ENCODE peak calls at places on chromosomes 7 and 10, in seven cellular contexts. One of them, this sample, is unnamed.

GRCh38 chr10:76723781-76724336 is 913.7 kb downstream of the KCNMA1 start:
- DNase-seq in GM20000: no peak
- DNase-seq in CMK: no peak
- DNase-seq in T-helper 1 cell: no peak
- DNase-seq in GDM1: no peak
- DNase-seq in cardiac muscle cell: no peak
- DNase-seq in COR-L47: peak
- DNase-seq in this sample: no peak

GRCh38 chr10:110530131-110530831 is 32.6 kb downstream of the DUSP5 start:
- DNase-seq in GM20000: no peak
- DNase-seq in CMK: no peak
- DNase-seq in T-helper 1 cell: no peak
- DNase-seq in GDM1: no peak
- DNase-seq in cardiac muscle cell: peak
- DNase-seq in COR-L47: no peak
- DNase-seq in this sample: no peak

GRCh38 chr10:77188511-77188910 is 449.1 kb downstream of the KCNMA1 start:
- DNase-seq in GM20000: no peak
- DNase-seq in CMK: no peak
- DNase-seq in T-helper 1 cell: no peak
- DNase-seq in GDM1: no peak
- DNase-seq in cardiac muscle cell: no peak
- DNase-seq in COR-L47: no peak
- DNase-seq in this sample: no peak

GRCh38 chr7:75596727-75597614 is 104.9 kb downstream of the SPDYE5 start:
- DNase-seq in GM20000: peak
- DNase-seq in CMK: no peak
- DNase-seq in T-helper 1 cell: no peak
- DNase-seq in GDM1: no peak
- DNase-seq in cardiac muscle cell: no peak
- DNase-seq in COR-L47: no peak
- DNase-seq in this sample: peak

GRCh38 chr7:4661871-4662270 is 20.2 kb upstream of the FOXK1 start:
- DNase-seq in GM20000: no peak
- DNase-seq in CMK: no peak
- DNase-seq in T-helper 1 cell: no peak
- DNase-seq in GDM1: no peak
- DNase-seq in cardiac muscle cell: peak
- DNase-seq in COR-L47: no peak
- DNase-seq in this sample: no peak

GRCh38 chr10:660980-661890 is 28.2 kb downstream of the DIP2C start:
- DNase-seq in GM20000: no peak
- DNase-seq in CMK: no peak
- DNase-seq in T-helper 1 cell: no peak
- DNase-seq in GDM1: no peak
- DNase-seq in cardiac muscle cell: no peak
- DNase-seq in COR-L47: no peak
- DNase-seq in this sample: no peak

GRCh38 chr10:103969436-103969835 is 2.5 kb downstream of the SLK start:
- DNase-seq in GM20000: no peak
- DNase-seq in CMK: no peak
- DNase-seq in T-helper 1 cell: no peak
- DNase-seq in GDM1: no peak
- DNase-seq in cardiac muscle cell: no peak
- DNase-seq in COR-L47: no peak
- DNase-seq in this sample: no peak

GRCh38 chr7:11579141-11579540 is 252.9 kb downstream of the THSD7A start:
- DNase-seq in GM20000: no peak
- DNase-seq in CMK: no peak
- DNase-seq in T-helper 1 cell: no peak
- DNase-seq in GDM1: no peak
- DNase-seq in cardiac muscle cell: peak
- DNase-seq in COR-L47: no peak
- DNase-seq in this sample: no peak

GRCh38 chr7:48182736-48183369 is 11.6 kb downstream of the ABCA13 start:
- DNase-seq in GM20000: no peak
- DNase-seq in CMK: no peak
- DNase-seq in T-helper 1 cell: no peak
- DNase-seq in GDM1: no peak
- DNase-seq in cardiac muscle cell: no peak
- DNase-seq in COR-L47: no peak
- DNase-seq in this sample: no peak

GRCh38 chr7:121447939-121448338 is 51.8 kb upstream of the FAM3C start:
- DNase-seq in GM20000: no peak
- DNase-seq in CMK: no peak
- DNase-seq in T-helper 1 cell: no peak
- DNase-seq in GDM1: no peak
- DNase-seq in cardiac muscle cell: no peak
- DNase-seq in COR-L47: peak
- DNase-seq in this sample: no peak

GRCh38 chr7:42522227-42522991 is 285.4 kb upstream of the GLI3 start:
- DNase-seq in GM20000: no peak
- DNase-seq in CMK: no peak
- DNase-seq in T-helper 1 cell: no peak
- DNase-seq in GDM1: no peak
- DNase-seq in cardiac muscle cell: peak
- DNase-seq in COR-L47: no peak
- DNase-seq in this sample: no peak

GRCh38 chr10:117684211-117684610 is 141.7 kb downstream of the EMX2 start:
- DNase-seq in GM20000: no peak
- DNase-seq in CMK: no peak
- DNase-seq in T-helper 1 cell: no peak
- DNase-seq in GDM1: no peak
- DNase-seq in cardiac muscle cell: no peak
- DNase-seq in COR-L47: no peak
- DNase-seq in this sample: no peak

GRCh38 chr7:141866974-141867373 is 25.7 kb upstream of the PRSS37 start:
- DNase-seq in GM20000: no peak
- DNase-seq in CMK: no peak
- DNase-seq in T-helper 1 cell: no peak
- DNase-seq in GDM1: no peak
- DNase-seq in cardiac muscle cell: no peak
- DNase-seq in COR-L47: no peak
- DNase-seq in this sample: no peak

GRCh38 chr10:89887830-89888229 is 186.4 kb downstream of the KIF20B start:
- DNase-seq in GM20000: peak
- DNase-seq in CMK: no peak
- DNase-seq in T-helper 1 cell: no peak
- DNase-seq in GDM1: no peak
- DNase-seq in cardiac muscle cell: peak
- DNase-seq in COR-L47: no peak
- DNase-seq in this sample: no peak

GRCh38 chr7:108326938-108327337 is 129.3 kb downstream of the NRCAM start:
- DNase-seq in GM20000: no peak
- DNase-seq in CMK: no peak
- DNase-seq in T-helper 1 cell: no peak
- DNase-seq in GDM1: no peak
- DNase-seq in cardiac muscle cell: no peak
- DNase-seq in COR-L47: no peak
- DNase-seq in this sample: no peak

GRCh38 chr7:147567043-147567442 is 1023.5 kb upstream of the C7orf33 start:
- DNase-seq in GM20000: no peak
- DNase-seq in CMK: no peak
- DNase-seq in T-helper 1 cell: no peak
- DNase-seq in GDM1: no peak
- DNase-seq in cardiac muscle cell: no peak
- DNase-seq in COR-L47: no peak
- DNase-seq in this sample: no peak

GRCh38 chr7:24882989-24883631 is 96.9 kb downstream of the OSBPL3 start:
- DNase-seq in GM20000: no peak
- DNase-seq in CMK: no peak
- DNase-seq in T-helper 1 cell: no peak
- DNase-seq in GDM1: no peak
- DNase-seq in cardiac muscle cell: peak
- DNase-seq in COR-L47: no peak
- DNase-seq in this sample: no peak

GRCh38 chr7:155484483-155485399 is 26.8 kb downstream of the EN2 start:
- DNase-seq in GM20000: no peak
- DNase-seq in CMK: no peak
- DNase-seq in T-helper 1 cell: no peak
- DNase-seq in GDM1: no peak
- DNase-seq in cardiac muscle cell: no peak
- DNase-seq in COR-L47: no peak
- DNase-seq in this sample: no peak

GRCh38 chr10:117860823-117861222 is 185.9 kb downstream of the RAB11FIP2 start:
- DNase-seq in GM20000: peak
- DNase-seq in CMK: no peak
- DNase-seq in T-helper 1 cell: no peak
- DNase-seq in GDM1: no peak
- DNase-seq in cardiac muscle cell: peak
- DNase-seq in COR-L47: peak
- DNase-seq in this sample: no peak

GRCh38 chr10:62185914-62186692 is 82.5 kb downstream of the RTKN2 start:
- DNase-seq in GM20000: peak
- DNase-seq in CMK: no peak
- DNase-seq in T-helper 1 cell: no peak
- DNase-seq in GDM1: no peak
- DNase-seq in cardiac muscle cell: no peak
- DNase-seq in COR-L47: no peak
- DNase-seq in this sample: no peak

GRCh38 chr7:44959433-44959951 is 19.3 kb downstream of the MYO1G start:
- DNase-seq in GM20000: no peak
- DNase-seq in CMK: no peak
- DNase-seq in T-helper 1 cell: no peak
- DNase-seq in GDM1: no peak
- DNase-seq in cardiac muscle cell: no peak
- DNase-seq in COR-L47: no peak
- DNase-seq in this sample: no peak

GRCh38 chr10:85187047-85187446 is 858.7 kb downstream of the CCSER2 start:
- DNase-seq in GM20000: no peak
- DNase-seq in CMK: no peak
- DNase-seq in T-helper 1 cell: no peak
- DNase-seq in GDM1: no peak
- DNase-seq in cardiac muscle cell: no peak
- DNase-seq in COR-L47: no peak
- DNase-seq in this sample: no peak

GRCh38 chr10:69911571-69912528 is 110.1 kb downstream of the COL13A1 start:
- DNase-seq in GM20000: no peak
- DNase-seq in CMK: no peak
- DNase-seq in T-helper 1 cell: no peak
- DNase-seq in GDM1: no peak
- DNase-seq in cardiac muscle cell: peak
- DNase-seq in COR-L47: no peak
- DNase-seq in this sample: no peak

GRCh38 chr10:21753497-21754270 is 219.7 kb downstream of the MLLT10 start:
- DNase-seq in GM20000: no peak
- DNase-seq in CMK: no peak
- DNase-seq in T-helper 1 cell: no peak
- DNase-seq in GDM1: no peak
- DNase-seq in cardiac muscle cell: no peak
- DNase-seq in COR-L47: no peak
- DNase-seq in this sample: no peak

GRCh38 chr10:79183468-79183865 is 114.7 kb downstream of the ZMIZ1 start:
- DNase-seq in GM20000: no peak
- DNase-seq in CMK: no peak
- DNase-seq in T-helper 1 cell: no peak
- DNase-seq in GDM1: no peak
- DNase-seq in cardiac muscle cell: no peak
- DNase-seq in COR-L47: no peak
- DNase-seq in this sample: no peak

GRCh38 chr7:81112731-81113130 is 193.9 kb upstream of the SEMA3C start:
- DNase-seq in GM20000: no peak
- DNase-seq in CMK: no peak
- DNase-seq in T-helper 1 cell: no peak
- DNase-seq in GDM1: no peak
- DNase-seq in cardiac muscle cell: no peak
- DNase-seq in COR-L47: no peak
- DNase-seq in this sample: no peak

GRCh38 chr7:100793806-100794660 is 33.3 kb downstream of the EPHB4 start:
- DNase-seq in GM20000: no peak
- DNase-seq in CMK: no peak
- DNase-seq in T-helper 1 cell: no peak
- DNase-seq in GDM1: no peak
- DNase-seq in cardiac muscle cell: no peak
- DNase-seq in COR-L47: peak
- DNase-seq in this sample: no peak

GRCh38 chr10:92413519-92413918 is 122.6 kb downstream of the MARCHF5 start:
- DNase-seq in GM20000: no peak
- DNase-seq in CMK: no peak
- DNase-seq in T-helper 1 cell: no peak
- DNase-seq in GDM1: no peak
- DNase-seq in cardiac muscle cell: peak
- DNase-seq in COR-L47: no peak
- DNase-seq in this sample: no peak

GRCh38 chr10:11793762-11794479 is 29.2 kb upstream of the PROSER2 start:
- DNase-seq in GM20000: no peak
- DNase-seq in CMK: no peak
- DNase-seq in T-helper 1 cell: no peak
- DNase-seq in GDM1: no peak
- DNase-seq in cardiac muscle cell: peak
- DNase-seq in COR-L47: no peak
- DNase-seq in this sample: no peak

GRCh38 chr10:116084166-116084565 is 188.8 kb downstream of the GFRA1 start:
- DNase-seq in GM20000: no peak
- DNase-seq in CMK: peak
- DNase-seq in T-helper 1 cell: no peak
- DNase-seq in GDM1: no peak
- DNase-seq in cardiac muscle cell: no peak
- DNase-seq in COR-L47: no peak
- DNase-seq in this sample: no peak

GRCh38 chr10:48456361-48456804 is 148.5 kb downstream of the ARHGAP22 start:
- DNase-seq in GM20000: no peak
- DNase-seq in CMK: peak
- DNase-seq in T-helper 1 cell: no peak
- DNase-seq in GDM1: peak
- DNase-seq in cardiac muscle cell: peak
- DNase-seq in COR-L47: peak
- DNase-seq in this sample: no peak